ENCODE peak calls at places on chromosomes 13 and 19, in ten cellular contexts. X, Y, N, G, B, C, H, F, D and I are unnamed samples.

GRCh38 chr13:20714563-20715339 is 11.3 kb downstream of the IL17D start:
- DNase-seq in X (no peak), Y (no peak), N (peak), G (no peak), B (peak), C (peak), H (no peak), F (no peak), D (peak), I (no peak)

GRCh38 chr13:112761701-112762689 is 72.2 kb downstream of the ATP11A start:
- DNase-seq in X (no peak), Y (peak), N (no peak), G (no peak), B (peak), C (peak), H (no peak), F (no peak), D (no peak), I (no peak)

GRCh38 chr13:57624565-57625435 is 6.7 kb upstream of the PCDH17 start:
- DNase-seq in X (no peak), Y (peak), N (no peak), G (no peak), B (no peak), C (peak), H (no peak), F (peak), D (peak), I (peak)

GRCh38 chr13:39531646-39532045 is 71.3 kb downstream of the LHFPL6 start:
- DNase-seq in X (no peak), Y (no peak), N (no peak), G (no peak), B (no peak), C (peak), H (no peak), F (no peak), D (peak), I (peak)

GRCh38 chr19:17411801-17412200 is 6.4 kb upstream of the BST2 start:
- DNase-seq in X (no peak), Y (no peak), N (no peak), G (no peak), B (no peak), C (no peak), H (no peak), F (no peak), D (no peak), I (no peak)

GRCh38 chr13:75470676-75471075 is 11.3 kb downstream of the TBC1D4 start:
- DNase-seq in X (no peak), Y (no peak), N (no peak), G (no peak), B (no peak), C (no peak), H (no peak), F (no peak), D (no peak), I (no peak)

GRCh38 chr19:51531349-51532315 is at the start of gene SIGLEC6:
- DNase-seq in X (peak), Y (no peak), N (no peak), G (no peak), B (peak), C (no peak), H (no peak), F (no peak), D (no peak), I (no peak)

GRCh38 chr19:2560369-2560768 is 84.4 kb downstream of the GADD45B start:
- DNase-seq in X (no peak), Y (no peak), N (no peak), G (no peak), B (no peak), C (no peak), H (no peak), F (no peak), D (no peak), I (no peak)

GRCh38 chr13:27054760-27055159 is 116.9 kb downstream of the USP12 start:
- DNase-seq in X (no peak), Y (no peak), N (no peak), G (no peak), B (no peak), C (no peak), H (no peak), F (no peak), D (no peak), I (no peak)

GRCh38 chr19:45103200-45103624 is 10.2 kb downstream of the PPP1R37 start:
- DNase-seq in X (no peak), Y (no peak), N (no peak), G (peak), B (no peak), C (no peak), H (no peak), F (no peak), D (peak), I (no peak)

GRCh38 chr13:50257646-50258045 is 242.4 kb downstream of the KCNRG start:
- DNase-seq in X (no peak), Y (no peak), N (no peak), G (no peak), B (no peak), C (no peak), H (no peak), F (no peak), D (no peak), I (no peak)

GRCh38 chr13:101520672-101521071 is 68.2 kb downstream of the ITGBL1 start:
- DNase-seq in X (no peak), Y (peak), N (no peak), G (peak), B (no peak), C (peak), H (no peak), F (no peak), D (peak), I (peak)

GRCh38 chr13:102799544-102800144 is 725 bp downstream of the BIVM start:
- DNase-seq in X (peak), Y (peak), N (no peak), G (peak), B (peak), C (peak), H (no peak), F (no peak), D (peak), I (no peak)

GRCh38 chr19:4713384-4713951 is 10.2 kb downstream of the DPP9 start:
- DNase-seq in X (no peak), Y (no peak), N (peak), G (no peak), B (peak), C (peak), H (no peak), F (no peak), D (peak), I (peak)

GRCh38 chr19:17125052-17125727 is 49.6 kb downstream of the MYO9B start:
- DNase-seq in X (peak), Y (no peak), N (no peak), G (peak), B (no peak), C (peak), H (peak), F (no peak), D (peak), I (no peak)

GRCh38 chr19:3360494-3361383 is 5.6 kb upstream of the NFIC start:
- DNase-seq in X (peak), Y (peak), N (no peak), G (peak), B (peak), C (no peak), H (peak), F (no peak), D (peak), I (no peak)

GRCh38 chr13:101242720-101243119 is 173.6 kb downstream of the NALCN start:
- DNase-seq in X (no peak), Y (no peak), N (no peak), G (no peak), B (no peak), C (peak), H (no peak), F (no peak), D (no peak), I (no peak)

GRCh38 chr13:94309997-94310842 is 169.3 kb downstream of the DCT start:
- DNase-seq in X (no peak), Y (no peak), N (no peak), G (no peak), B (no peak), C (peak), H (no peak), F (no peak), D (peak), I (peak)

GRCh38 chr13:36014763-36015162 is 116.4 kb downstream of the DCLK1 start:
- DNase-seq in X (no peak), Y (no peak), N (no peak), G (no peak), B (no peak), C (no peak), H (no peak), F (no peak), D (no peak), I (no peak)

GRCh38 chr13:110581489-110582185 is 20.1 kb upstream of the RAB20 start:
- DNase-seq in X (no peak), Y (no peak), N (no peak), G (no peak), B (no peak), C (no peak), H (no peak), F (no peak), D (no peak), I (no peak)

GRCh38 chr19:33876619-33877018 is 79.9 kb downstream of the KCTD15 start:
- DNase-seq in X (no peak), Y (no peak), N (no peak), G (no peak), B (no peak), C (no peak), H (no peak), F (no peak), D (peak), I (no peak)